ENCODE peak calls at places on chromosomes 16 and 17, in seven cellular contexts. Q, X, D, F, H, L and Z are unnamed samples.

GRCh38 chr17:72566671-72567484 is 446.1 kb downstream of the SOX9 start:
- DNase-seq in Q (no peak), X (no peak), D (no peak), F (no peak), H (no peak), L (no peak), Z (no peak)

GRCh38 chr16:57591086-57591869 is 37.2 kb upstream of the ADGRG1 start:
- DNase-seq in Q (peak), X (peak), D (peak), F (peak), H (peak), L (peak), Z (peak)

GRCh38 chr16:88102597-88102996 is 151.4 kb downstream of the BANP start:
- DNase-seq in Q (no peak), X (no peak), D (no peak), F (no peak), H (no peak), L (no peak), Z (no peak)

GRCh38 chr17:22516861-22517636 is 824.7 kb downstream of the KCNJ18 start:
- DNase-seq in Q (no peak), X (no peak), D (no peak), F (no peak), H (no peak), L (no peak), Z (no peak)

GRCh38 chr17:882827-883585 is 96.6 kb downstream of the NXN start:
- DNase-seq in Q (peak), X (peak), D (no peak), F (no peak), H (peak), L (no peak), Z (no peak)

GRCh38 chr16:67965668-67966548 is 2.5 kb downstream of the SLC12A4 start:
- DNase-seq in Q (no peak), X (no peak), D (no peak), F (no peak), H (peak), L (no peak), Z (no peak)

GRCh38 chr17:17766351-17767095 is 70.3 kb downstream of the SREBF1 start:
- DNase-seq in Q (no peak), X (no peak), D (no peak), F (no peak), H (no peak), L (no peak), Z (no peak)

GRCh38 chr17:38730526-38731379 is 612 bp downstream of the CISD3 start:
- DNase-seq in Q (peak), X (peak), D (no peak), F (no peak), H (peak), L (no peak), Z (peak)